ENCODE peak calls at places on chromosomes 3 and 15, in seven cellular contexts. N is activated CD4-positive, alpha-beta T cell treated with anti-CD3 and anti-CD28 coated beads, Interleukin-2, amount 10 ng/mL, durations not matched to agents 7 days and 5 days; T is NCI-H774; U is cardiac fibroblast; Z is heart left ventricle; K is NCI-H748 treated with DMSO at 0.1 percent for 48 hours; L is NCI-H1417. E is an unnamed sample.

GRCh38 chr3:114650808-114651207 is 357.0 kb downstream of the TIGIT start:
- DNase-seq in N (no peak), T (no peak), U (peak; percentile 44), Z (no peak), K (no peak), L (no peak), E (peak; percentile 78)

GRCh38 chr3:73512095-73512494 is 112.6 kb downstream of the PDZRN3 start:
- DNase-seq in N (no peak), T (no peak), U (no peak), Z (no peak), K (peak; percentile 48), L (peak; percentile 17), E (no peak)

GRCh38 chr15:36898522-36899126 is 201.7 kb downstream of the MEIS2 start:
- DNase-seq in N (no peak), T (no peak), U (no peak), Z (no peak), K (no peak), L (no peak), E (no peak)

GRCh38 chr3:46470831-46471230 is 6.1 kb upstream of the LTF start:
- DNase-seq in N (no peak), T (no peak), U (no peak), Z (no peak), K (no peak), L (no peak), E (no peak)

GRCh38 chr3:195224156-195224979 is 46.6 kb downstream of the XXYLT1 start:
- DNase-seq in N (no peak), T (no peak), U (no peak), Z (no peak), K (no peak), L (no peak), E (no peak)

GRCh38 chr3:72429589-72430362 is 418.5 kb downstream of the SHQ1 start:
- DNase-seq in N (no peak), T (no peak), U (no peak), Z (no peak), K (no peak), L (no peak), E (no peak)

GRCh38 chr3:101279765-101280385 is 40.5 kb downstream of the IMPG2 start:
- DNase-seq in N (no peak), T (no peak), U (peak; percentile 16), Z (no peak), K (no peak), L (no peak), E (peak; percentile 11)

GRCh38 chr15:74201656-74202420 is 749 bp downstream of the STRA6 start:
- DNase-seq in N (no peak), T (no peak), U (peak; percentile 69), Z (no peak), K (no peak), L (no peak), E (no peak)

GRCh38 chr15:90291679-90292356 is 26.3 kb downstream of the NGRN start:
- DNase-seq in N (peak; percentile 20), T (peak; percentile 66), U (peak; percentile 33), Z (no peak), K (no peak), L (peak; percentile 46), E (peak; percentile 86)

GRCh38 chr3:185332026-185332735 is 30.8 kb upstream of the MAP3K13 start:
- DNase-seq in N (no peak), T (peak; percentile 95), U (peak; percentile 81), Z (no peak), K (peak; percentile 82), L (peak; percentile 48), E (peak; percentile 77)

GRCh38 chr15:29812384-29812694 is 9.9 kb downstream of the TJP1 start:
- DNase-seq in N (no peak), T (no peak), U (peak; percentile 82), Z (no peak), K (no peak), L (no peak), E (peak; percentile 58)

GRCh38 chr3:140203510-140203909 is 268.5 kb downstream of the CLSTN2 start:
- DNase-seq in N (no peak), T (peak; percentile 86), U (no peak), Z (no peak), K (peak; percentile 66), L (peak; percentile 75), E (no peak)

GRCh38 chr3:74614133-74614967 is at the start of gene CNTN3:
- DNase-seq in N (no peak), T (no peak), U (peak; percentile 25), Z (peak; percentile 21), K (no peak), L (peak; percentile 79), E (no peak)

GRCh38 chr3:65875395-65876027 is 163.2 kb downstream of the MAGI1 start:
- DNase-seq in N (no peak), T (no peak), U (no peak), Z (no peak), K (no peak), L (no peak), E (no peak)

GRCh38 chr3:138946554-138947302 is at the start of the genes FOXL2 and FOXL2NB:
- DNase-seq in N (no peak), T (no peak), U (peak; percentile 44), Z (no peak), K (no peak), L (peak; percentile 49), E (no peak)

GRCh38 chr3:3069723-3070122 is 40.5 kb downstream of the IL5RA start:
- DNase-seq in N (no peak), T (peak; percentile 62), U (no peak), Z (no peak), K (no peak), L (peak; percentile 16), E (no peak)

GRCh38 chr3:50658416-50658815 is 16.3 kb upstream of the DOCK3 start:
- DNase-seq in N (no peak), T (no peak), U (no peak), Z (no peak), K (no peak), L (no peak), E (no peak)

GRCh38 chr15:101528108-101528916 is 38.8 kb upstream of the PCSK6 start:
- DNase-seq in N (no peak), T (no peak), U (peak; percentile 2), Z (peak; percentile 79), K (no peak), L (no peak), E (no peak)

GRCh38 chr3:124451655-124452317 is 278.5 kb upstream of the UMPS start:
- DNase-seq in N (no peak), T (no peak), U (no peak), Z (no peak), K (no peak), L (no peak), E (no peak)

GRCh38 chr15:52013151-52013791 is 5.7 kb upstream of the MAPK6 start:
- DNase-seq in N (no peak), T (no peak), U (peak; percentile 61), Z (no peak), K (no peak), L (no peak), E (peak; percentile 95)

GRCh38 chr3:56556908-56557814 is at the start of gene CCDC66:
- DNase-seq in N (peak; percentile 95), T (peak; percentile 60), U (peak; percentile 95), Z (peak; percentile 97), K (peak; percentile 43), L (peak; percentile 86), E (peak; percentile 86)

GRCh38 chr3:61561374-61562041 is at the start of gene PTPRG:
- DNase-seq in N (peak; percentile 19), T (peak; percentile 63), U (peak; percentile 94), Z (peak; percentile 94), K (peak; percentile 78), L (peak; percentile 85), E (peak; percentile 85)

GRCh38 chr15:33071451-33071850 is 123.1 kb downstream of the FMN1 start:
- DNase-seq in N (no peak), T (no peak), U (no peak), Z (no peak), K (no peak), L (no peak), E (no peak)

GRCh38 chr3:100516232-100516631 is 23.8 kb downstream of the TMEM45A start:
- DNase-seq in N (no peak), T (no peak), U (peak; percentile 35), Z (no peak), K (no peak), L (no peak), E (peak; percentile 30)

GRCh38 chr3:35680866-35681650 is 41.7 kb downstream of the ARPP21 start:
- DNase-seq in N (no peak), T (no peak), U (no peak), Z (no peak), K (no peak), L (no peak), E (no peak)

GRCh38 chr3:62577153-62577552 is 203.8 kb upstream of the FEZF2 start:
- DNase-seq in N (no peak), T (no peak), U (peak; percentile 49), Z (no peak), K (no peak), L (no peak), E (no peak)

GRCh38 chr3:178618197-178618596 is 82.0 kb downstream of the KCNMB2 start:
- DNase-seq in N (no peak), T (no peak), U (peak; percentile 40), Z (no peak), K (no peak), L (no peak), E (no peak)

GRCh38 chr3:51678685-51679084 is 7.6 kb downstream of the TEX264 start:
- DNase-seq in N (no peak), T (no peak), U (no peak), Z (no peak), K (no peak), L (no peak), E (no peak)

GRCh38 chr15:71691700-71692417 is 118.5 kb upstream of the NR2E3 start:
- DNase-seq in N (no peak), T (no peak), U (peak; percentile 66), Z (peak; percentile 42), K (no peak), L (no peak), E (peak; percentile 99)

GRCh38 chr3:135412475-135412874 is 553.1 kb upstream of the PPP2R3A start:
- DNase-seq in N (no peak), T (peak; percentile 65), U (no peak), Z (no peak), K (no peak), L (peak; percentile 10), E (no peak)

GRCh38 chr3:134340362-134340997 is 33.8 kb downstream of the AMOTL2 start:
- DNase-seq in N (no peak), T (no peak), U (no peak), Z (no peak), K (no peak), L (no peak), E (no peak)

GRCh38 chr15:98899266-98900021 is 108.1 kb downstream of the PGPEP1L start:
- DNase-seq in N (no peak), T (no peak), U (no peak), Z (no peak), K (no peak), L (no peak), E (peak; percentile 86)

GRCh38 chr3:10205461-10206165 is 40.9 kb downstream of the IRAK2 start:
- DNase-seq in N (no peak), T (no peak), U (peak; percentile 96), Z (no peak), K (no peak), L (no peak), E (peak; percentile 89)

GRCh38 chr3:45575491-45575923 is 19.0 kb upstream of the LIMD1 start:
- DNase-seq in N (no peak), T (no peak), U (peak; percentile 42), Z (no peak), K (no peak), L (no peak), E (no peak)

GRCh38 chr15:37017031-37017625 is 83.2 kb downstream of the MEIS2 start:
- DNase-seq in N (no peak), T (no peak), U (no peak), Z (no peak), K (no peak), L (no peak), E (no peak)

GRCh38 chr3:85710490-85710889 is 751.7 kb downstream of the CADM2 start:
- DNase-seq in N (no peak), T (no peak), U (peak; percentile 6), Z (no peak), K (no peak), L (no peak), E (no peak)

GRCh38 chr3:160224256-160224655 is 966 bp upstream of the C3orf80 start:
- DNase-seq in N (no peak), T (no peak), U (no peak), Z (no peak), K (no peak), L (no peak), E (no peak)